ENCODE peak calls at places on chromosomes 12 and 14, in nine cellular contexts. L, O, M, D, P, I, S, T and J are unnamed samples.

GRCh38 chr12:7269273-7269672 is 34.6 kb upstream of the ACSM4 start:
- DNase-seq in M (no peak), T (no peak), D (peak; percentile 2), L (no peak), S (peak; percentile 1), I (no peak), O (no peak), P (no peak), J (no peak)

GRCh38 chr12:131943876-131944275 is 5.9 kb upstream of the EP400 start:
- DNase-seq in T (no peak), P (no peak), L (no peak), D (no peak), I (peak; percentile 33), M (peak; percentile 11), S (no peak), O (no peak), J (peak; percentile 40)

GRCh38 chr12:130104114-130104513 is 58.1 kb upstream of the FZD10 start:
- DNase-seq in O (no peak), S (no peak), M (no peak), T (no peak), D (no peak), I (peak; percentile 44), P (no peak), L (no peak), J (no peak)

GRCh38 chr12:54759751-54760150 is 94.6 kb upstream of the MUCL1 start:
- DNase-seq in S (peak; percentile 6), L (peak; percentile 7), D (peak; percentile 73), O (peak; percentile 42), T (peak; percentile 25), I (peak; percentile 84), M (peak; percentile 74), P (no peak), J (no peak)

GRCh38 chr14:97218713-97219355 is 421.7 kb downstream of the VRK1 start:
- DNase-seq in D (no peak), P (peak; percentile 9), M (peak; percentile 77), L (no peak), T (peak; percentile 25), S (no peak), O (no peak), I (peak; percentile 87), J (peak; percentile 69)

GRCh38 chr12:79595273-79595672 is 95.5 kb downstream of the PAWR start:
- DNase-seq in L (no peak), D (no peak), S (no peak), M (no peak), P (no peak), I (no peak), O (no peak), T (no peak), J (no peak)

GRCh38 chr12:14999421-15000047 is 26.7 kb downstream of the PDE6H start:
- DNase-seq in S (no peak), O (no peak), T (no peak), D (peak; percentile 81), I (no peak), M (no peak), L (no peak), P (peak; percentile 82), J (no peak)

GRCh38 chr14:98957211-98958047 is 314.6 kb downstream of the BCL11B start:
- DNase-seq in I (peak; percentile 39), O (no peak), P (peak; percentile 94), T (no peak), M (peak; percentile 12), L (no peak), S (no peak), D (no peak), J (no peak)

GRCh38 chr12:47894068-47894467 is 10.7 kb downstream of the VDR start:
- DNase-seq in D (no peak), I (peak; percentile 35), L (no peak), M (no peak), S (no peak), T (no peak), O (no peak), P (no peak), J (no peak)

GRCh38 chr14:56359245-56359644 is 220.4 kb upstream of the TMEM260 start:
- DNase-seq in L (no peak), M (no peak), D (no peak), O (no peak), T (no peak), S (no peak), I (no peak), P (no peak), J (no peak)

GRCh38 chr12:124422142-124422569 is 127.3 kb downstream of the RFLNA start:
- DNase-seq in L (no peak), O (no peak), M (peak; percentile 76), T (no peak), I (peak; percentile 87), P (no peak), S (no peak), D (peak; percentile 78), J (peak; percentile 93)

GRCh38 chr14:98470663-98471062 is 801.3 kb downstream of the BCL11B start:
- DNase-seq in O (no peak), D (no peak), P (no peak), L (no peak), I (no peak), M (no peak), T (no peak), S (no peak), J (no peak)

GRCh38 chr12:89497467-89497866 is 27.1 kb downstream of the GALNT4 start:
- DNase-seq in T (no peak), L (no peak), O (no peak), P (no peak), M (no peak), S (peak; percentile 14), I (no peak), D (no peak), J (no peak)

GRCh38 chr12:95966287-95966870 is 23.2 kb downstream of the AMDHD1 start:
- DNase-seq in D (no peak), I (no peak), T (no peak), P (no peak), L (no peak), S (no peak), M (no peak), O (no peak), J (no peak)

GRCh38 chr12:6956332-6956727 is 5.2 kb downstream of the PTPN6 start:
- DNase-seq in T (no peak), S (no peak), D (no peak), O (no peak), M (no peak), P (no peak), L (no peak), I (no peak), J (no peak)

GRCh38 chr14:35388656-35389314 is 15.8 kb downstream of the NFKBIA start:
- DNase-seq in O (no peak), P (no peak), I (no peak), T (no peak), L (no peak), M (no peak), D (no peak), S (no peak), J (peak; percentile 53)

DNA sequence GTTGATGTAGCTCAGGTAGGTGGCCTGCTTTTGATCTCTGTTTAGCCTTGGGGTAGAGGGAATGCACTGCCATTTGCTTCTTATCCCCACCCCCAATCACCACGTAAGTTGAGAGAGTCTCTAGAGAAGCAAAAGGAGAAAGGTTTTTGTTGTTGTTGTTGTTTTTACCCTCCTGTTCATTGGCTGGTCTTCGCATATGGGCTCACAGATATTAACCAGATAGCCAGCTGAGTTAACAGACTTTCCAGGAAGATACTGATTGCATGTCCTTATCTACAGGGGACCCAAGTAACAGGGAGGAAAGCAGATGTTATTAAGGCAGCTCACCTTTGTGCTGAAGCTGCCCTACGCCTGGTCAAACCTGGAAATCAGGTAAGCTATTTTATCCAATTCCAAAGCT is 2.9 kb downstream of the PA2G4 start:
- DNase-seq in O (no peak), D (no peak), I (no peak), T (no peak), S (no peak), M (no peak), L (no peak), P (no peak), J (no peak)
- H3K9ac ChIP-seq in O (no peak overlapping the region), D (no peak overlapping the region), I (no peak overlapping the region), T (no peak overlapping the region), S (peak overlapping the region; percentile 21), M (no peak overlapping the region), L (no peak overlapping the region), P (no peak overlapping the region), J (no peak overlapping the region)

GRCh38 chr12:57939291-57939690 is 2.1 kb upstream of the ATP23 start:
- DNase-seq in O (no peak), P (no peak), S (no peak), I (no peak), D (no peak), L (no peak), T (no peak), M (no peak), J (no peak)

GRCh38 chr12:57935839-57936512 is 5.4 kb upstream of the ATP23 start:
- DNase-seq in O (peak; percentile 88), I (peak; percentile 96), S (peak; percentile 92), D (peak; percentile 93), M (peak; percentile 96), L (peak; percentile 79), T (peak; percentile 58), P (peak; percentile 92), J (peak; percentile 97)

GRCh38 chr12:57934804-57935203 is 6.6 kb upstream of the ATP23 start:
- DNase-seq in M (no peak), D (no peak), T (no peak), P (no peak), O (no peak), S (no peak), I (no peak), L (no peak), J (no peak)

GRCh38 chr12:57940052-57940914 is 1.1 kb upstream of the ATP23 start:
- DNase-seq in O (no peak), D (no peak), I (no peak), P (no peak), T (no peak), L (no peak), M (no peak), S (no peak), J (no peak)

GRCh38 chr12:57936513-57936883 is 4.9 kb upstream of the ATP23 start:
- DNase-seq in P (no peak), L (no peak), S (no peak), I (no peak), O (no peak), D (no peak), T (no peak), M (no peak), J (no peak)
- H3K9ac ChIP-seq in P (no peak overlapping the region), L (peak overlapping the region; percentile 90), S (no peak overlapping the region), I (no peak overlapping the region), O (peak overlapping the region; percentile 69), D (peak overlapping the region; percentile 82), T (no peak overlapping the region), M (no peak overlapping the region), J (no peak overlapping the region)

GRCh38 chr12:64780220-64780530 is 21.0 kb upstream of the GNS start:
- DNase-seq in M (no peak), P (no peak), S (no peak), O (no peak), I (no peak), T (no peak), L (no peak), D (no peak), J (no peak)
- H3K9ac ChIP-seq in M (no peak overlapping the region), P (no peak overlapping the region), S (no peak overlapping the region), O (peak overlapping the region; percentile 74), I (no peak overlapping the region), T (no peak overlapping the region), L (no peak overlapping the region), D (peak overlapping the region; percentile 55), J (peak overlapping the region; percentile 22)

DNA sequence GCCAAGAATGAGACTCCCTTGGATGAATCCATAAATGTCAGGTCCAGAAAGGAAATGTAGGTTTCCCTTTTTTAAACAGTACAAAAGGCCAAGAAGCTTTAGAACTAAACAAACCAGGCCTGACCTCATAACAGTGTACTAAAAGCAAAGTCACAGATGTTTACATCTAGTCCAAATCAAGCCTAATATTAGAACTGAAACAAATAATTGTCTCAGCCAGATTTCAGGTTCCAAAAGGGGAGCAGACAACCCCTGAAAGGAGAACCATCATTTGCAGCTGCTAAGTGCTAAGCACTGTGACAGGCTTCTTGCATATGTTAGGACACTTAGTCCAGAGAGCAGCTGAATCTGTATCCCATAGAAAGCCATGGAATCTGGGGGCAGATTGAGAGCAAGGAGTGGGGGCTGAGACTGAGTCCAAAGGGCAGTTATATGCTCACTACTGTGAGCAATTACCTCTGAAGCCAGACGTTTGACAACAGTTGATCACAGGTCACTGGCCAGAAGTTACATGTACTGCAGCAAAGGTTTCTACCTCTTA is 90.1 kb downstream of the STXBP6 start:
- DNase-seq in T (no peak), L (no peak), S (peak; percentile 55), P (no peak), D (no peak), M (no peak), O (no peak), I (no peak), J (no peak)
- H3K9ac ChIP-seq in T (no peak overlapping the region), L (no peak overlapping the region), S (peak overlapping the region; percentile 24), P (no peak overlapping the region), D (no peak overlapping the region), M (no peak overlapping the region), O (no peak overlapping the region), I (no peak overlapping the region), J (no peak overlapping the region)